ENCODE peak calls at places on chromosomes 1 and 21, in ten cellular contexts. E is CD8-positive, alpha-beta memory T cell; O is naive thymus-derived CD4-positive, alpha-beta T cell; P is brain microvascular endothelial cell; Y is adrenal gland; C is stomach; N is neuronal stem cell; J is Peyer's patch; B is AG04450; T is HL-60. A is an unnamed sample.

GRCh38 chr21:15063821-15064575 is 802 bp downstream of the NRIP1 start:
- DNase-seq in E (no peak), O (no peak), P (peak), Y (peak), C (peak), N (no peak), J (peak), B (no peak), T (no peak), A (no peak)

GRCh38 chr1:209783338-209783737 is 1.0 kb downstream of the C1orf74 start:
- DNase-seq in E (no peak), O (no peak), P (no peak), Y (no peak), C (no peak), N (no peak), J (no peak), B (no peak), T (no peak), A (no peak)

GRCh38 chr1:74629283-74629682 is 44.3 kb downstream of the ERICH3 start:
- DNase-seq in E (no peak), O (no peak), P (no peak), Y (no peak), C (no peak), N (no peak), J (no peak), B (no peak), T (no peak), A (no peak)

GRCh38 chr1:21909286-21909759 is 27.8 kb downstream of the HSPG2 start:
- DNase-seq in E (no peak), O (no peak), P (peak), Y (peak), C (no peak), N (no peak), J (no peak), B (no peak), T (no peak), A (no peak)

GRCh38 chr1:210228158-210228557 is 4.4 kb upstream of the SERTAD4 start:
- DNase-seq in E (no peak), O (no peak), P (no peak), Y (no peak), C (no peak), N (no peak), J (no peak), B (no peak), T (no peak), A (no peak)

GRCh38 chr1:25083481-25084345 is 148.6 kb downstream of the SYF2 start:
- DNase-seq in E (no peak), O (no peak), P (no peak), Y (no peak), C (no peak), N (no peak), J (no peak), B (no peak), T (no peak), A (no peak)

GRCh38 chr1:64519921-64520320 is 50.0 kb downstream of the CACHD1 start:
- DNase-seq in E (no peak), O (no peak), P (peak), Y (peak), C (peak), N (no peak), J (no peak), B (no peak), T (no peak), A (no peak)

GRCh38 chr1:53155534-53155933 is 13.1 kb upstream of the SLC1A7 start:
- DNase-seq in E (no peak), O (no peak), P (no peak), Y (no peak), C (no peak), N (no peak), J (no peak), B (no peak), T (no peak), A (no peak)

GRCh38 chr1:36467027-36467410 is 2.8 kb upstream of the MRPS15 start:
- DNase-seq in E (no peak), O (no peak), P (no peak), Y (no peak), C (no peak), N (no peak), J (no peak), B (no peak), T (no peak), A (no peak)

GRCh38 chr1:186740324-186740723 is 60.1 kb upstream of the PTGS2 start:
- DNase-seq in E (no peak), O (no peak), P (no peak), Y (no peak), C (no peak), N (no peak), J (no peak), B (no peak), T (no peak), A (no peak)

GRCh38 chr21:27513825-27514224 is 546.9 kb upstream of the ADAMTS5 start:
- DNase-seq in E (no peak), O (no peak), P (no peak), Y (no peak), C (no peak), N (no peak), J (no peak), B (no peak), T (no peak), A (no peak)

GRCh38 chr1:108646661-108647269 is 14.1 kb downstream of the HENMT1 start:
- DNase-seq in E (peak), O (peak), P (peak), Y (peak), C (peak), N (no peak), J (peak), B (no peak), T (peak), A (no peak)

GRCh38 chr1:166272155-166272554 is 105.4 kb upstream of the FAM78B start:
- DNase-seq in E (no peak), O (no peak), P (no peak), Y (no peak), C (no peak), N (no peak), J (no peak), B (no peak), T (no peak), A (no peak)

GRCh38 chr1:223847781-223848345 is 2.1 kb upstream of the TP53BP2 start:
- DNase-seq in E (no peak), O (no peak), P (no peak), Y (no peak), C (no peak), N (no peak), J (no peak), B (no peak), T (no peak), A (no peak)

GRCh38 chr1:83818916-83819315 is 180.0 kb downstream of the TTLL7 start:
- DNase-seq in E (no peak), O (no peak), P (no peak), Y (no peak), C (no peak), N (no peak), J (no peak), B (no peak), T (no peak), A (no peak)

GRCh38 chr21:33797565-33797964 is 118.0 kb downstream of the ATP5PO start:
- DNase-seq in E (no peak), O (no peak), P (no peak), Y (no peak), C (no peak), N (no peak), J (no peak), B (no peak), T (no peak), A (no peak)

GRCh38 chr1:101170506-101171050 is 66.2 kb upstream of the S1PR1 start:
- DNase-seq in E (no peak), O (no peak), P (no peak), Y (no peak), C (no peak), N (no peak), J (no peak), B (no peak), T (no peak), A (no peak)

GRCh38 chr1:176789571-176790090 is 326.7 kb downstream of the PAPPA2 start:
- DNase-seq in E (no peak), O (no peak), P (no peak), Y (no peak), C (no peak), N (no peak), J (no peak), B (no peak), T (no peak), A (no peak)

GRCh38 chr1:8782955-8783354 is 34.5 kb downstream of the RERE start:
- DNase-seq in E (no peak), O (no peak), P (no peak), Y (no peak), C (no peak), N (no peak), J (no peak), B (no peak), T (no peak), A (no peak)

GRCh38 chr1:198121058-198121829 is 35.6 kb upstream of the NEK7 start:
- DNase-seq in E (no peak), O (no peak), P (peak), Y (no peak), C (no peak), N (no peak), J (no peak), B (no peak), T (no peak), A (no peak)

GRCh38 chr1:30332100-30333094 is 391.0 kb downstream of the MATN1 start:
- DNase-seq in E (no peak), O (no peak), P (no peak), Y (no peak), C (no peak), N (no peak), J (no peak), B (no peak), T (no peak), A (peak)

GRCh38 chr1:29811727-29812396 is 575.5 kb downstream of the PTPRU start:
- DNase-seq in E (no peak), O (no peak), P (no peak), Y (no peak), C (peak), N (no peak), J (no peak), B (no peak), T (no peak), A (peak)

GRCh38 chr1:27621067-27621920 is 13.7 kb downstream of the FGR start:
- DNase-seq in E (no peak), O (no peak), P (peak), Y (peak), C (peak), N (no peak), J (no peak), B (no peak), T (no peak), A (no peak)

GRCh38 chr1:2242814-2243725 is 15.0 kb downstream of the SKI start:
- DNase-seq in E (no peak), O (no peak), P (no peak), Y (peak), C (no peak), N (no peak), J (no peak), B (no peak), T (no peak), A (no peak)

GRCh38 chr1:25204797-25205441 is 27.4 kb downstream of the SYF2 start:
- DNase-seq in E (no peak), O (no peak), P (peak), Y (no peak), C (no peak), N (peak), J (no peak), B (no peak), T (no peak), A (no peak)

GRCh38 chr1:202056644-202057334 is 46.4 kb downstream of the ELF3 start:
- DNase-seq in E (no peak), O (no peak), P (no peak), Y (no peak), C (peak), N (no peak), J (no peak), B (no peak), T (no peak), A (no peak)

GRCh38 chr1:230747886-230748800 is 955 bp downstream of the CAPN9 start:
- DNase-seq in E (no peak), O (no peak), P (no peak), Y (no peak), C (peak), N (no peak), J (no peak), B (no peak), T (no peak), A (no peak)

GRCh38 chr1:11774753-11775152 is 12.8 kb downstream of the C1orf167 start:
- DNase-seq in E (no peak), O (no peak), P (no peak), Y (no peak), C (no peak), N (no peak), J (no peak), B (no peak), T (no peak), A (no peak)

GRCh38 chr1:181726608-181727007 is 243.3 kb downstream of the CACNA1E start:
- DNase-seq in E (no peak), O (no peak), P (no peak), Y (no peak), C (no peak), N (no peak), J (no peak), B (no peak), T (no peak), A (no peak)

GRCh38 chr1:246564839-246565750 is 966 bp downstream of the TFB2M start:
- DNase-seq in E (no peak), O (no peak), P (no peak), Y (no peak), C (no peak), N (no peak), J (no peak), B (no peak), T (no peak), A (no peak)

GRCh38 chr1:246566808-246567154 is 525 bp downstream of the CNST start:
- DNase-seq in E (peak), O (no peak), P (no peak), Y (no peak), C (no peak), N (no peak), J (peak), B (no peak), T (no peak), A (no peak)

GRCh38 chr1:246565751-246566127 is 322 bp downstream of the TFB2M start:
- DNase-seq in E (no peak), O (no peak), P (no peak), Y (no peak), C (no peak), N (no peak), J (no peak), B (no peak), T (no peak), A (no peak)

GRCh38 chr1:246567258-246568235 is 1.3 kb downstream of the CNST start:
- DNase-seq in E (no peak), O (no peak), P (peak), Y (no peak), C (no peak), N (no peak), J (no peak), B (peak), T (no peak), A (no peak)

GRCh38 chr1:246566128-246566807 is at the start of the genes CNST and TFB2M:
- DNase-seq in E (peak), O (peak), P (peak), Y (peak), C (peak), N (peak), J (peak), B (peak), T (peak), A (peak)
- H3K27ac ChIP-seq in E (peak), O (peak), P (peak), Y (peak), C (peak), N (peak), J (peak), B (peak), T (peak), A (peak)

DNA sequence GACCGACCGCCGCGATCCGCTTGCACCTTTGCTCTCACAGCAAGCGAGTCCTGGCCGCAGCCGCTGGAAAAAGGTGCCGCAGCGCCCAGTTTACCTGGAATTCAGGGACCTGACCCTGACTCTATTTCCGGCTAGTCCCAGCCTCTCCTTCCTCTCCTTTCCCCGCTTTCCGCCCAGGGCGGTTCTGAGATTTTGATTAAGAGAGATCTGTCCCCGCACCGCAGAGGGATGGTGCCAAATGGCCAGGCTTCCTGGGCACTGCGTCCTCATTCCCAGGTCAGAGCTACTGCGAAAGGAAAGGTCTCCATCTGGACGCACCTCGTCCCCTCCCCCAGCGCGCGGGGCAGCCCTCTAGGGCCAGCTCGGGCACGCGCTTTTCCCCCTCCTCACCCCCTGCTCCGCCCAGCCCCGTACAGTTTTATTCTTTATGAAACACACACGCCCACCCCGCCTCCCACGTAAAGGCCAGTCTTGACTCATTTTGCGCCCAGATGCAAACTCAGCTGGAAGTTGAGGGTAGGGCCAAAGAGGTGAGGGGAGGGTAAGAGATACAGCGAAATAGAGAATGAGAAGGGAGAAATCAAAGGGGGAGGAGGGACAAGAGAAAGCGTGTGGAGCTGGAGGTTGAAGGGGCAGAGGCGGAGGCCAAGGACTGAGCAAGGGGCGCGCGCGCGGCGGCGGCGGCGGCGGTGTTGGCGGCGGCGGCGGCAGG is 411.8 kb upstream of the ESRRG start:
- DNase-seq in E (no peak), O (no peak), P (no peak), Y (no peak), C (no peak), N (peak), J (no peak), B (no peak), T (no peak), A (no peak)
- H3K27ac ChIP-seq in E (no peak), O (no peak), P (no peak), Y (no peak), C (no peak), N (no peak), J (no peak), B (no peak), T (no peak), A (no peak)

GRCh38 chr1:54219688-54220003 is 19.7 kb downstream of the MRPL37 start:
- DNase-seq in E (no peak), O (no peak), P (no peak), Y (no peak), C (no peak), N (no peak), J (no peak), B (no peak), T (no peak), A (no peak)

GRCh38 chr1:54221867-54222484 is 22.0 kb downstream of the MRPL37 start:
- DNase-seq in E (no peak), O (no peak), P (no peak), Y (no peak), C (no peak), N (no peak), J (no peak), B (no peak), T (no peak), A (no peak)

GRCh38 chr1:54220004-54220811 is 20.2 kb downstream of the MRPL37 start:
- DNase-seq in E (no peak), O (no peak), P (peak), Y (peak), C (no peak), N (no peak), J (no peak), B (no peak), T (peak), A (no peak)

GRCh38 chr1:54222711-54223110 is 22.7 kb downstream of the MRPL37 start:
- DNase-seq in E (no peak), O (no peak), P (no peak), Y (no peak), C (no peak), N (no peak), J (no peak), B (no peak), T (no peak), A (no peak)

DNA sequence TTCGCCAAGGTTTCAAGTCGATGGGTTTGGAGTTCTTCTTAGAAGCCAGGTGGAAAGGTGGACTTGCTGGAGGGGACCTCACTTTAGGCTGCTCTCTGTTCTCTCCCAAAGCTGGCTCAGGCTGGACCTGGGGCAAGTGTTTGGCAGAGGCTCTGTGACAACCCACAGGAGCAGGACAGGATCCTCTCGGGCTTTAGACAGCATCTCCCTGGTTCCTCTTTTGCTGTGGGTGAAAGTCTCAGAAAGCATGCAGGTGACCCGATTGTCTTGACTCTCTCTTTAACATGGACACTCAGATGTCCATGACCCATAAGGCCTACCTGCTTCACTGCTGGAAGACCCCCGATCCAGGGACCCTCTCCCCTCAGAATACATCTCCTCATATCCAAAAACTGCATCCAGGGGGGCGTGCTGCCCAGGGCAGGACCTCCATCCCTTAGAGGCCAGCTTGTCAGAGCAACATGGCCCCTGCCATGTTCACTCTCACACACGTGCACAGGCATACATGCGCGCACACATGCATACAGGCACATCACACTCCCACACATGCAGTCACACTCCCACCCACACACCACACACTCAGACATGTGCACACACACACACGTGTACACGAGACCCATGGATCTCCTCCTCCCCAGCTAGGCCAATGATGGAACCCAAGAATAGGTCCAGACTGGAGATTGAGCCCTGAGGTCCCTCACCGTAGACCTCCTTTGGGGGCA is 21.3 kb downstream of the MRPL37 start:
- DNase-seq in E (no peak), O (no peak), P (no peak), Y (no peak), C (no peak), N (no peak), J (no peak), B (no peak), T (no peak), A (no peak)
- H3K27ac ChIP-seq in E (no peak), O (no peak), P (no peak), Y (peak), C (peak), N (no peak), J (peak), B (no peak), T (peak), A (peak)

GRCh38 chr1:20487236-20487590 is 1.2 kb upstream of the CAMK2N1 start:
- DNase-seq in E (no peak), O (no peak), P (no peak), Y (no peak), C (no peak), N (no peak), J (no peak), B (no peak), T (no peak), A (no peak)

GRCh38 chr1:20484526-20485462 is 1.2 kb downstream of the CAMK2N1 start:
- DNase-seq in E (no peak), O (no peak), P (no peak), Y (peak), C (no peak), N (peak), J (no peak), B (no peak), T (no peak), A (no peak)

GRCh38 chr1:20483833-20484525 is 2.0 kb downstream of the CAMK2N1 start:
- DNase-seq in E (no peak), O (no peak), P (no peak), Y (peak), C (no peak), N (peak), J (no peak), B (no peak), T (no peak), A (no peak)

GRCh38 chr1:20485527-20486456 is at the start of gene CAMK2N1:
- DNase-seq in E (peak), O (peak), P (no peak), Y (peak), C (peak), N (peak), J (peak), B (no peak), T (no peak), A (no peak)

DNA sequence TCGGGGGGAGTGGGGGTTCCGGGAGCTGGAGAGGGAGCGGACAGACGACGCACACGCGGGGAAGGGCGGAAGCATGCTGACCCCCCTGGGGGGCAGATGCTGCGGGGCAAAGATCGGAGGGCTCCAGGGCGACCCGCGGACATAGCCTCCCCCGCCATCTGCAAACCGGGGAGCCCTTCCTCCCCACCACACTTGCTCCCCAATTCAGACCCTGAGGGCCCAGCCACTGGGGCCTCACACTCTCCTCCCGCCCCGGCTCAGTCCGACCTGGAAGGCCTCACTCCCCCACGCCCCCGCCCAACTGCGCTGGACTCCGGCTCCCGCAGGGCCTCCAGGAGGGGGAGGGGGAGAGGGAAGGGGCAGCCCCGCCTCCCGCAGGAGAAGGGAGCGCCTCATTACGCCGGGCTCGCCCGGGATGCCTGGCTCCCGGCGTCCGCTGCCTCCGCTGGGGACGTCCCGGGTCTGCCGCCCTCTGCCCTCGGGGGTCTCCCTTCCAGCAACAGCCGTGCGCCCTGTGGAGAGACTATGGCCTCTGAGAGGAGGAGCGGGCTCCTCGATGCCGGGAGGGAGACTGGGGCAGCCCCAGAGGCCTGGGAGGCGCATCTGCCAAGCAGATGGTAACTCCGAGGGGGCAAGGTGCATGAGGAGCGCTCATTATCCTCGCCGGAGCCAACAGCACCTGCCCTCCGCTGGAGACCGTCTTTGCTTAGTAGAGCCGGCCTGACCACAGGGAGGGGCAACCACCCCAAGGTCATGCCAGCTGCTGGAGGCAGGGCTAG is 636 bp upstream of the CAMK2N1 start:
- DNase-seq in E (no peak), O (no peak), P (no peak), Y (peak), C (peak), N (peak), J (no peak), B (no peak), T (no peak), A (no peak)
- H3K27ac ChIP-seq in E (peak), O (peak), P (no peak), Y (peak), C (peak), N (peak), J (peak), B (peak), T (no peak), A (peak)